ENCODE peak calls at places on chromosomes 6 and 20, in four cellular contexts. E is HCT116, Z is K562, C is GM12878. J is an unnamed sample.

GRCh38 chr20:35200255-35200654 is 26.2 kb upstream of the MMP24 start:
- DNase-seq in E (no peak), Z (no peak), C (no peak), J (no peak)

GRCh38 chr6:142367061-142367460 is 65.3 kb downstream of the ADGRG6 start:
- DNase-seq in C (no peak), Z (no peak), E (no peak), J (no peak)

GRCh38 chr20:7856756-7857155 is 83.5 kb downstream of the HAO1 start:
- DNase-seq in Z (no peak), C (no peak), E (no peak), J (no peak)

GRCh38 chr20:9912858-9913434 is 74.1 kb upstream of the PAK5 start:
- DNase-seq in Z (peak; percentile 16), E (peak; percentile 40), C (no peak), J (peak; percentile 5)

GRCh38 chr6:52754443-52754842 is 8.8 kb downstream of the GSTA2 start:
- DNase-seq in C (no peak), E (no peak), Z (no peak), J (no peak)

GRCh38 chr6:38212579-38212978 is 393.1 kb downstream of the ZFAND3 start:
- DNase-seq in C (no peak), E (no peak), Z (no peak), J (peak; percentile 88)

GRCh38 chr6:129490551-129491245 is 219.3 kb downstream of the ARHGAP18 start:
- DNase-seq in C (peak; percentile 68), E (peak; percentile 94), Z (peak; percentile 62), J (no peak)

GRCh38 chr6:6008114-6008647 is 1.5 kb upstream of the NRN1 start:
- DNase-seq in Z (no peak), C (no peak), E (no peak), J (no peak)

GRCh38 chr6:13724174-13724573 is 12.5 kb upstream of the RANBP9 start:
- DNase-seq in E (peak; percentile 85), C (no peak), Z (no peak), J (no peak)

GRCh38 chr6:41558033-41558807 is 12.0 kb downstream of the FOXP4 start:
- DNase-seq in C (no peak), Z (no peak), E (no peak), J (no peak)

GRCh38 chr6:134519456-134519855 is 201.5 kb upstream of the SGK1 start:
- DNase-seq in E (no peak), C (peak; percentile 4), Z (peak; percentile 58), J (no peak)

GRCh38 chr6:122008105-122009100 is 391.0 kb upstream of the HSF2 start:
- DNase-seq in C (no peak), Z (no peak), E (no peak), J (no peak)

GRCh38 chr20:47400685-47401084 is 44.2 kb upstream of the ZMYND8 start:
- DNase-seq in Z (peak; percentile 59), E (no peak), C (no peak), J (peak; percentile 47)
- TF ChIP-seq JUND in Z (no peak), E (no peak), C (no peak), J (no peak)

GRCh38 chr6:31578461-31579118 is 3.2 kb downstream of the TNF start:
- DNase-seq in Z (no peak), C (no peak), E (no peak), J (no peak)
- TF ChIP-seq JUND in Z (no peak), C (no peak), E (no peak), J (no peak)

GRCh38 chr20:64130271-64130670 is 22.9 kb upstream of the NPBWR2 start:
- DNase-seq in E (no peak), Z (no peak), C (no peak), J (no peak)

GRCh38 chr20:64131406-64131805 is 24.0 kb upstream of the NPBWR2 start:
- DNase-seq in C (no peak), E (no peak), Z (no peak), J (no peak)

GRCh38 chr20:64133951-64134407 is 26.6 kb upstream of the NPBWR2 start:
- DNase-seq in Z (peak; percentile 23), E (no peak), C (no peak), J (peak; percentile 54)

GRCh38 chr20:64130876-64131275 is 23.5 kb upstream of the NPBWR2 start:
- DNase-seq in E (no peak), Z (no peak), C (no peak), J (no peak)

DNA sequence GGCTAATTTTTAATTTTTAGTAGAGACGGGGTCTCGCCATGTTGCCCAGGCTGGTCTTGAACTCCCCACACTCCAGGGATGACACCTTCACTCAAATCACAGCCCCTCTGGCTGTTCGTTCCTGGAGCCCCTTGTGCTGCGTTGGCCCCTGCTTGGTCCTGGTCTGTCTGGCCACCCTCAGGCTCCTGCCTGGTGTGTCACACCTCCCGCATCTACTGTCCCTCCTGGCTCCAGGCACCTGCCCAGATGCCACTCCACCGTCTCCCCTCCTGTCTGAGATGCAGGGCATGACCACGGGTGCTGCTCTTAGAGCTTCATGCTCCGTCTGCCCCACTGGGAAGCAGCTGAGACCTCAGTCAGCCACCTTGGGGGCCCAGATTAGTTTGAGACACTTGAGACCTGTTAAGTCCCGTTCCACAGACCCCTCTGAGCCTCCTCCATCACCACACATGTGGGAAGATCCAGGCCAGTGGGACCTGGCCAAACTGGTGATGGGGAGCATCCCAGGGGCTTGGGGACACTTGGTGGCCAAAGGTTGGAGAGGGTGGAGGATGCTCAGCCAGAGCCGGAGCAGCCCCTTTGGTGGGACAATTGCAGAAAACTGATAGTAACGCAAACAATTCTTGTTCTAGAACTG is 21.9 kb upstream of the NPBWR2 start:
- DNase-seq in Z (no peak), E (no peak), C (no peak), J (no peak)
- TF ChIP-seq JUND in Z (no peak), E (no peak), C (no peak), J (no peak)

DNA sequence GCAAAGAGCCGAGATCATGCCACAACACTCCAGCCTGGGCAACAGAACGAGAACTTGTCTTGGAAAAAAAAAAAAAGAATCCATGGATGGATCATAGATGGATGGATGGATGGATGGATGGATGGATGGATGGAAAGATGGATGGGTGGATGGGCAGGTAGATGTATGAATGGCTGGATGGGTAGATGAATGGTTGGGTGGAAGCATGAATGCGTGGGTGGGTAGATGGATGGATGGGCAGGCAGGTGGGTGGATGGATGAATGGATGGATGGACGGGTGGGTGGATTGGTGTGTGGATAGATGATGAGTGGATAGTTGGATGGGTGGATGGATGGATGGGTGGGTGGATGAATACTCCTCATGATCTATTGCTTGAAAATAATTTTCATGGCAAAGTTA is 1.4 kb downstream of the JPH2 start:
- DNase-seq in Z (no peak), E (no peak), C (no peak), J (no peak)
- TF ChIP-seq JUND in Z (no peak), E (no peak), C (no peak), J (no peak)

GRCh38 chr6:108363756-108364356 is 69.0 kb downstream of the AFG1L start:
- DNase-seq in E (no peak), C (no peak), Z (peak; percentile 34), J (no peak)
- TF ChIP-seq JUND in E (no peak), C (no peak), Z (no peak), J (no peak)

GRCh38 chr6:2157441-2158127 is 87.8 kb downstream of the GMDS start:
- DNase-seq in E (peak; percentile 48), Z (no peak), C (peak; percentile 34), J (no peak)
- TF ChIP-seq JUND in E (peak; percentile 14), Z (no peak), C (no peak), J (no peak)

GRCh38 chr6:105596284-105596755 is 193.4 kb upstream of the PREP start:
- DNase-seq in Z (no peak), E (no peak), C (no peak), J (no peak)
- TF ChIP-seq JUND in Z (no peak), E (peak; percentile 12), C (no peak), J (peak; percentile 22)

GRCh38 chr6:89605861-89606260 is 32.7 kb downstream of the LYRM2 start:
- DNase-seq in C (no peak), E (no peak), Z (no peak), J (no peak)
- TF ChIP-seq JUND in C (no peak), E (no peak), Z (no peak), J (no peak)

DNA sequence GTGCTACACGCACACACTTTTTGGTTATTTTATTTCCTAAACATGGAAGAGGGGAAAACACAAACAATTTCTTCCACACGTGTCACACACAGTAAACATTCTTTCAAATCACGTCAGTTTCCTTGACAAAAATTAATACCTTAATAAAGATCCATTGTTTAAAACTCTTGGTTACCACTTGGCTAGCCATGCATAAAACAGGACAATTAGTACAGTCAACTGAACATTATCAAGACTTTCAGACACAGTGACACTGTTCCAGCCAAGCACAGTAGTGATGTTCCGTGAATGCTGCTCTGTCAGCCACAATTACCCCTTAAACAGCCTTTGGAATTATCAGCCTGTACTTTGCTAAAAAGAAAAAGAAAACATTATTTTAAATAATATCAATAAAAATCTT is 50.8 kb downstream of the GMDS start:
- DNase-seq in E (no peak), C (peak; percentile 13), Z (no peak), J (no peak)
- TF ChIP-seq JUND in E (no peak), C (no peak), Z (no peak), J (no peak)